ENCODE peak calls at places on chromosomes 12 and 14, in eight cellular contexts. M is lung, Q is nephron progenitor cell, S is brain microvascular endothelial cell, H is fibroblast of pulmonary artery, J is EH, G is lung microvascular endothelial cell, V is mucosa of gallbladder. K is an unnamed sample.

GRCh38 chr12:13834241-13834640 is 147.2 kb downstream of the GRIN2B start:
- DNase-seq in M (no peak), Q (no peak), S (no peak), H (no peak), J (no peak), G (no peak), V (no peak), K (no peak)

GRCh38 chr14:92625213-92625612 is 111.6 kb downstream of the RIN3 start:
- DNase-seq in M (no peak), Q (no peak), S (peak), H (peak), J (peak), G (no peak), V (no peak), K (peak)

GRCh38 chr12:68364893-68365725 is 32.9 kb upstream of the MDM1 start:
- DNase-seq in M (peak), Q (peak), S (peak), H (peak), J (peak), G (peak), V (peak), K (peak)

GRCh38 chr14:70664698-70665447 is 23.2 kb downstream of the TTC9 start:
- DNase-seq in M (no peak), Q (no peak), S (no peak), H (no peak), J (no peak), G (no peak), V (no peak), K (no peak)

GRCh38 chr12:1768585-1768984 is 51.8 kb upstream of the LRTM2 start:
- DNase-seq in M (no peak), Q (no peak), S (no peak), H (no peak), J (no peak), G (no peak), V (no peak), K (no peak)

GRCh38 chr12:46400406-46400805 is 27.8 kb upstream of the SLC38A2 start:
- DNase-seq in M (no peak), Q (no peak), S (no peak), H (no peak), J (peak), G (no peak), V (no peak), K (no peak)

GRCh38 chr14:73427516-73428264 is 30.7 kb downstream of the NUMB start:
- DNase-seq in M (no peak), Q (no peak), S (no peak), H (no peak), J (peak), G (no peak), V (no peak), K (no peak)

GRCh38 chr12:124399622-124400021 is 104.7 kb downstream of the RFLNA start:
- DNase-seq in M (no peak), Q (peak), S (no peak), H (peak), J (peak), G (peak), V (no peak), K (peak)

GRCh38 chr14:89697281-89698060 is 257.1 kb downstream of the EFCAB11 start:
- DNase-seq in M (no peak), Q (no peak), S (no peak), H (no peak), J (no peak), G (no peak), V (no peak), K (no peak)

GRCh38 chr14:70177092-70177491 is 11.7 kb downstream of the SLC8A3 start:
- DNase-seq in M (no peak), Q (no peak), S (no peak), H (no peak), J (no peak), G (no peak), V (no peak), K (no peak)

GRCh38 chr14:67429651-67430205 is 17.8 kb upstream of the PLEK2 start:
- DNase-seq in M (no peak), Q (no peak), S (no peak), H (no peak), J (peak), G (no peak), V (no peak), K (peak)

GRCh38 chr14:48398675-48399282 is 723.4 kb upstream of the MDGA2 start:
- DNase-seq in M (no peak), Q (peak), S (peak), H (peak), J (peak), G (peak), V (no peak), K (peak)

GRCh38 chr12:105805730-105806390 is 332.9 kb downstream of the NUAK1 start:
- DNase-seq in M (no peak), Q (no peak), S (no peak), H (no peak), J (no peak), G (no peak), V (no peak), K (no peak)

GRCh38 chr12:2422591-2422990 is 369.8 kb downstream of the CACNA1C start:
- DNase-seq in M (no peak), Q (no peak), S (no peak), H (no peak), J (no peak), G (no peak), V (no peak), K (no peak)

GRCh38 chr14:73771848-73772705 is 57.9 kb upstream of the PNMA1 start:
- DNase-seq in M (no peak), Q (no peak), S (peak), H (peak), J (peak), G (peak), V (peak), K (peak)

GRCh38 chr12:49367381-49368239 is at the start of gene SPATS2:
- DNase-seq in M (peak), Q (peak), S (peak), H (peak), J (peak), G (peak), V (peak), K (peak)

GRCh38 chr12:123058980-123059379 is 78.5 kb downstream of the ARL6IP4 start:
- DNase-seq in M (no peak), Q (no peak), S (no peak), H (no peak), J (peak), G (no peak), V (no peak), K (no peak)

GRCh38 chr12:107557589-107558100 is 128.0 kb upstream of the PWP1 start:
- DNase-seq in M (no peak), Q (no peak), S (no peak), H (no peak), J (no peak), G (no peak), V (no peak), K (no peak)

GRCh38 chr12:47881826-47882427 is 22.9 kb downstream of the VDR start:
- DNase-seq in M (peak), Q (no peak), S (peak), H (peak), J (peak), G (no peak), V (peak), K (peak)

GRCh38 chr12:119178544-119179334 is at the start of gene HSPB8:
- DNase-seq in M (peak), Q (peak), S (peak), H (peak), J (peak), G (peak), V (peak), K (peak)

GRCh38 chr14:51880810-51881580 is 20.6 kb downstream of the GNG2 start:
- DNase-seq in M (no peak), Q (no peak), S (no peak), H (peak), J (peak), G (no peak), V (no peak), K (peak)

GRCh38 chr12:115060477-115061168 is 376.6 kb upstream of the TBX3 start:
- DNase-seq in M (no peak), Q (no peak), S (no peak), H (no peak), J (peak), G (no peak), V (no peak), K (no peak)

GRCh38 chr12:65823481-65824313 is 586 bp upstream of the HMGA2 start:
- DNase-seq in M (no peak), Q (peak), S (peak), H (peak), J (peak), G (peak), V (no peak), K (peak)

GRCh38 chr12:49131051-49131972 is at the start of gene TUBA1B:
- DNase-seq in M (peak), Q (peak), S (peak), H (peak), J (peak), G (peak), V (peak), K (peak)

GRCh38 chr12:115132145-115132544 is 448.2 kb upstream of the TBX3 start:
- DNase-seq in M (no peak), Q (no peak), S (no peak), H (peak), J (peak), G (no peak), V (no peak), K (peak)

K was measured in cardiac fibroblast.